ENCODE peak calls at places on chromosomes 7 and 10, in four cellular contexts. One of them, this sample, is unnamed.

GRCh38 chr10:24683554-24683953 is 40.1 kb downstream of the ARHGAP21 start:
- DNase-seq in foreskin fibroblast: no peak
- DNase-seq in MM.1S: no peak
- DNase-seq in CD8-positive, alpha-beta T cell: no peak
- DNase-seq in this sample: no peak

GRCh38 chr7:141094336-141095070 is 20.6 kb downstream of the TMEM178B start:
- DNase-seq in foreskin fibroblast: no peak
- DNase-seq in MM.1S: no peak
- DNase-seq in CD8-positive, alpha-beta T cell: no peak
- DNase-seq in this sample: no peak

GRCh38 chr7:135232720-135233119 is 918 bp upstream of the STRA8 start:
- DNase-seq in foreskin fibroblast: no peak
- DNase-seq in MM.1S: no peak
- DNase-seq in CD8-positive, alpha-beta T cell: no peak
- DNase-seq in this sample: no peak

GRCh38 chr10:110642980-110643655 is 1.0 kb upstream of the RBM20 start:
- DNase-seq in foreskin fibroblast: no peak
- DNase-seq in MM.1S: no peak
- DNase-seq in CD8-positive, alpha-beta T cell: no peak
- DNase-seq in this sample: no peak

GRCh38 chr10:50286517-50286916 is 35.2 kb upstream of the ASAH2 start:
- DNase-seq in foreskin fibroblast: peak
- DNase-seq in MM.1S: no peak
- DNase-seq in CD8-positive, alpha-beta T cell: no peak
- DNase-seq in this sample: no peak

GRCh38 chr10:78249690-78250089 is 216.0 kb downstream of the RPS24 start:
- DNase-seq in foreskin fibroblast: no peak
- DNase-seq in MM.1S: no peak
- DNase-seq in CD8-positive, alpha-beta T cell: no peak
- DNase-seq in this sample: no peak

GRCh38 chr7:154646126-154647013 is 356.6 kb downstream of the PAXIP1 start:
- DNase-seq in foreskin fibroblast: no peak
- DNase-seq in MM.1S: no peak
- DNase-seq in CD8-positive, alpha-beta T cell: no peak
- DNase-seq in this sample: no peak

GRCh38 chr10:32095116-32095733 is 39.0 kb upstream of the KIF5B start:
- DNase-seq in foreskin fibroblast: no peak
- DNase-seq in MM.1S: no peak
- DNase-seq in CD8-positive, alpha-beta T cell: no peak
- DNase-seq in this sample: no peak

GRCh38 chr7:36986429-36987362 is 262.4 kb upstream of the AOAH start:
- DNase-seq in foreskin fibroblast: peak
- DNase-seq in MM.1S: peak
- DNase-seq in CD8-positive, alpha-beta T cell: peak
- DNase-seq in this sample: no peak

GRCh38 chr10:28180654-28181053 is 122.2 kb downstream of the MPP7 start:
- DNase-seq in foreskin fibroblast: no peak
- DNase-seq in MM.1S: no peak
- DNase-seq in CD8-positive, alpha-beta T cell: no peak
- DNase-seq in this sample: no peak

GRCh38 chr7:1224093-1224702 is 8.5 kb upstream of the UNCX start:
- DNase-seq in foreskin fibroblast: no peak
- DNase-seq in MM.1S: no peak
- DNase-seq in CD8-positive, alpha-beta T cell: no peak
- DNase-seq in this sample: no peak

GRCh38 chr7:18896343-18896975 is 221.0 kb downstream of the TWIST1 start:
- DNase-seq in foreskin fibroblast: no peak
- DNase-seq in MM.1S: no peak
- DNase-seq in CD8-positive, alpha-beta T cell: no peak
- DNase-seq in this sample: no peak
- H3K4me3 ChIP-seq in foreskin fibroblast: no peak
- H3K4me3 ChIP-seq in MM.1S: no peak
- H3K4me3 ChIP-seq in CD8-positive, alpha-beta T cell: no peak
- H3K4me3 ChIP-seq in this sample: no peak

GRCh38 chr7:121198502-121198901 is 130.3 kb upstream of the WNT16 start:
- DNase-seq in foreskin fibroblast: no peak
- DNase-seq in MM.1S: no peak
- DNase-seq in CD8-positive, alpha-beta T cell: no peak
- DNase-seq in this sample: no peak
- TF ChIP-seq CTCF in foreskin fibroblast: no peak
- TF ChIP-seq CTCF in MM.1S: no peak
- TF ChIP-seq CTCF in CD8-positive, alpha-beta T cell: no peak
- TF ChIP-seq CTCF in this sample: no peak

GRCh38 chr10:74418285-74418872 is 267.4 kb downstream of the ADK start:
- DNase-seq in foreskin fibroblast: no peak
- DNase-seq in MM.1S: no peak
- DNase-seq in CD8-positive, alpha-beta T cell: no peak
- DNase-seq in this sample: no peak
- H3K4me3 ChIP-seq in foreskin fibroblast: no peak
- H3K4me3 ChIP-seq in MM.1S: no peak
- H3K4me3 ChIP-seq in CD8-positive, alpha-beta T cell: no peak
- H3K4me3 ChIP-seq in this sample: no peak

DNA sequence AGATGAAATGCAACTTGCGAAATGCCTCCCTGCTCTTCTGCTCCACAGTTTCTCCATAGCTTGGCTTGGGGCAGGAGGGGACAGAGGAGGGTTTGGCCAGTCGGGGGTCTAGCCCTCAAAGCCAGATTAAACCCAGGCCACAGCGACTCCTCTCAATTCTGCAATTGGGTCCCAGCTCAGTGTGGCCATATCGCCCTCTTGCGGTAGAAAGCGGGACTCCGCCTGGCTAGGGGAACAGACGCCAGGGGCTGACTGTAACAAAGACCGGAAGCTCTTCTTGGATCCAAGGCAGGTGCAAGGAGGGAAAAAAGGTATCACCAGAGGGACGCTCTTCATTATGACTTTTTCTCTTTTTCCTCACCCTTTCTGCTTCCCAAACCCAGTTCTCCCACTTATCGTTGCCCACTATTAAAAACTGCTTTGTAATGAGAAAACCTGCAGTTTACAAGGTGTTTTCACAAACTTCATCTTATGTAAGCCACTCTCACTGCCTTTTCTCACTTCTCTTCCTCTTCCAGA is 36.6 kb upstream of the TNPO3 start:
- DNase-seq in foreskin fibroblast: peak
- DNase-seq in MM.1S: peak
- DNase-seq in CD8-positive, alpha-beta T cell: peak
- DNase-seq in this sample: peak
- TF ChIP-seq CTCF in foreskin fibroblast: peak
- TF ChIP-seq CTCF in MM.1S: peak
- TF ChIP-seq CTCF in CD8-positive, alpha-beta T cell: peak
- TF ChIP-seq CTCF in this sample: peak

GRCh38 chr7:31335889-31336201 is 4.7 kb downstream of the NEUROD6 start:
- DNase-seq in foreskin fibroblast: no peak
- DNase-seq in MM.1S: no peak
- DNase-seq in CD8-positive, alpha-beta T cell: no peak
- DNase-seq in this sample: no peak

GRCh38 chr7:31333301-31333700 is 7.2 kb downstream of the NEUROD6 start:
- DNase-seq in foreskin fibroblast: no peak
- DNase-seq in MM.1S: no peak
- DNase-seq in CD8-positive, alpha-beta T cell: no peak
- DNase-seq in this sample: no peak

GRCh38 chr7:31340603-31341002 is at the start of gene NEUROD6:
- DNase-seq in foreskin fibroblast: no peak
- DNase-seq in MM.1S: no peak
- DNase-seq in CD8-positive, alpha-beta T cell: no peak
- DNase-seq in this sample: no peak

GRCh38 chr7:31336202-31337035 is 4.1 kb downstream of the NEUROD6 start:
- DNase-seq in foreskin fibroblast: no peak
- DNase-seq in MM.1S: no peak
- DNase-seq in CD8-positive, alpha-beta T cell: no peak
- DNase-seq in this sample: no peak

DNA sequence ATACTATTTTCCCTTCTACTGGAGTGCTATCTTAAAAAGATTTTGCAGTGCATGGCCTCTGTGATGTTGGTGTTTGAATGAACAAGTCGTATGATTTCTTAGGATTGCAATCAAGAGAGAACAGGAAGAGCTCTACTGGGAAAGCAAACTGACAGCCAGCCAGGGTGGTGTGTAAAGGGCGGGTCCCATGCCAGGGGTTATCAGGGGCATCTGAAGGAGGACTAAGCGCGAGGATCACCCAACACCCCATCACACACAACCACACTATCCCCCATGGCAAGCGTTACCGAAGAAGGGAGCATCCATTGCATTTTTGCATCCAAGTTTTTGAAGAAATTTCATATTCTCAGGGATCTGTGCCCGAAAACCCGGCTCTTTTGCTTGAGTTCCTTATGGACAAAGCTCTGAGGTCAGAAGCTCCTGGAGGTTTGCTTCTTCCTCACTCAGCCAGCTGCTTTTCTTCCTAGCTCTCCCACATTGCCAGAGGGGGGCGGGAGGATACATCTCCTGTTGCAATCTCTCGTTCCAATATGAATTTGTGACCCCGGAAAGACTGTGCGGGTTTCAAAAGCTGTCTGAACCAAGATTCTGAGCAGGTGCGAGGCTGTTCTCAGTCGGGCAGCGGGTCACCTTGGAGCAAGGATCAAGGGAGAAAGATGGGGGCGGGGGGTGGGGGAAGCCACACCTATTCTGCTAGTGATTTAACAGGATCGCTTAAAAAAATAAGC is 5.2 kb downstream of the NEUROD6 start:
- DNase-seq in foreskin fibroblast: no peak
- DNase-seq in MM.1S: no peak
- DNase-seq in CD8-positive, alpha-beta T cell: no peak
- DNase-seq in this sample: no peak
- H3K4me3 ChIP-seq in foreskin fibroblast: no peak
- H3K4me3 ChIP-seq in MM.1S: no peak
- H3K4me3 ChIP-seq in CD8-positive, alpha-beta T cell: no peak
- H3K4me3 ChIP-seq in this sample: no peak

GRCh38 chr7:41887446-41887845 is 184.6 kb upstream of the INHBA start:
- DNase-seq in foreskin fibroblast: no peak
- DNase-seq in MM.1S: no peak
- DNase-seq in CD8-positive, alpha-beta T cell: no peak
- DNase-seq in this sample: no peak

GRCh38 chr7:41886257-41886905 is 183.5 kb upstream of the INHBA start:
- DNase-seq in foreskin fibroblast: peak
- DNase-seq in MM.1S: no peak
- DNase-seq in CD8-positive, alpha-beta T cell: no peak
- DNase-seq in this sample: no peak

GRCh38 chr7:41885748-41886147 is 182.9 kb upstream of the INHBA start:
- DNase-seq in foreskin fibroblast: peak
- DNase-seq in MM.1S: no peak
- DNase-seq in CD8-positive, alpha-beta T cell: no peak
- DNase-seq in this sample: no peak

GRCh38 chr7:41885078-41885477 is 182.2 kb upstream of the INHBA start:
- DNase-seq in foreskin fibroblast: peak
- DNase-seq in MM.1S: no peak
- DNase-seq in CD8-positive, alpha-beta T cell: no peak
- DNase-seq in this sample: no peak

DNA sequence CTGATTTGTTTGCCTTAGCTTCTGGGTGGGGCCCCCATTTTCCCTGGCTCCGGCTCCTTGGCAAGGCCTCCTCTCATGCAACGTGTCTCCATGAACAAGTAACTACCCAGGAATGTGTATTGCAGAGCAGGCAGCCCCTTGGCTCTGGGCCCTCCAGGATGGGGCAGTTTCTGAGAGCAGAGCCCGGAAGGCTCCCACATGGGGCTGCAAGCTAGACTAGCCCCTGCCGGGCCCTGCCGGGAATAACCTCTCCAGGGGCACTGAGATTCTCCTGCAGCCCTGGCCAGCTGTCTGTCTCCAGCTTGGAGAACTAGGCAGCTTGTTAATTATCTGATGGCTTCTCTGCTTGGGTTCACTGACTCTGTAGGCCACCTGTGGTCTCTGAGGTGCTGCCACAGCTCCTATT is 184.0 kb upstream of the INHBA start:
- DNase-seq in foreskin fibroblast: peak
- DNase-seq in MM.1S: no peak
- DNase-seq in CD8-positive, alpha-beta T cell: no peak
- DNase-seq in this sample: no peak
- TF ChIP-seq CTCF in foreskin fibroblast: peak
- TF ChIP-seq CTCF in MM.1S: no peak
- TF ChIP-seq CTCF in CD8-positive, alpha-beta T cell: no peak
- TF ChIP-seq CTCF in this sample: no peak